ENCODE peak calls at places on chromosome 22, in five cellular contexts. L, U, O, W and A are unnamed samples.

GRCh38 chr22:39109361-39109760 is 12.3 kb downstream of the APOBEC3H start:
- DNase-seq in O (no peak), U (no peak), L (no peak), W (no peak), A (no peak)

GRCh38 chr22:48188211-48188845 is 1425.9 kb downstream of the TBC1D22A start:
- DNase-seq in O (no peak), L (no peak), U (no peak), W (no peak), A (no peak)

GRCh38 chr22:47310601-47311000 is 548.2 kb downstream of the TBC1D22A start:
- DNase-seq in L (no peak), W (peak; percentile 31), U (no peak), O (no peak), A (no peak)

GRCh38 chr22:40668611-40669390 is 10.5 kb upstream of the MCHR1 start:
- DNase-seq in U (no peak), L (no peak), O (no peak), W (peak; percentile 89), A (no peak)

GRCh38 chr22:44496305-44496704 is 1.7 kb downstream of the RTL6 start:
- DNase-seq in W (no peak), U (no peak), L (no peak), O (peak; percentile 64), A (peak; percentile 76)

GRCh38 chr22:16781074-16781763 is 44.0 kb downstream of the XKR3 start:
- DNase-seq in W (no peak), L (no peak), U (no peak), O (no peak), A (no peak)

GRCh38 chr22:19510919-19511341 is 13.3 kb downstream of the CLDN5 start:
- DNase-seq in U (no peak), O (no peak), W (no peak), L (no peak), A (no peak)

GRCh38 chr22:37517826-37518450 is 1.3 kb downstream of the CARD10 start:
- DNase-seq in U (no peak), L (no peak), O (no peak), W (no peak), A (no peak)

GRCh38 chr22:38335077-38335476 is 17.8 kb upstream of the CSNK1E start:
- DNase-seq in U (no peak), L (no peak), W (peak; percentile 49), O (no peak), A (no peak)

GRCh38 chr22:44732661-44733060 is 19.7 kb upstream of the ARHGAP8 start:
- DNase-seq in U (no peak), O (no peak), L (no peak), W (no peak), A (no peak)

GRCh38 chr22:50713571-50714056 is 24.4 kb upstream of the ACR start:
- DNase-seq in W (no peak), L (no peak), U (no peak), O (peak; percentile 62), A (peak; percentile 50)

GRCh38 chr22:39150848-39151215 is 1.6 kb downstream of the CBX7 start:
- DNase-seq in O (peak; percentile 62), W (no peak), L (no peak), U (no peak), A (peak; percentile 51)

GRCh38 chr22:37782340-37783168 is 25.2 kb upstream of the GCAT start:
- DNase-seq in O (no peak), U (no peak), L (no peak), W (peak; percentile 44), A (no peak)

GRCh38 chr22:50700387-50701075 is 27.9 kb downstream of the SHANK3 start:
- DNase-seq in U (no peak), O (peak; percentile 57), L (peak; percentile 96), W (no peak), A (peak; percentile 73)

GRCh38 chr22:37334859-37335818 is 52.8 kb downstream of the CYTH4 start:
- DNase-seq in O (no peak), L (no peak), U (no peak), W (no peak), A (no peak)

DNA sequence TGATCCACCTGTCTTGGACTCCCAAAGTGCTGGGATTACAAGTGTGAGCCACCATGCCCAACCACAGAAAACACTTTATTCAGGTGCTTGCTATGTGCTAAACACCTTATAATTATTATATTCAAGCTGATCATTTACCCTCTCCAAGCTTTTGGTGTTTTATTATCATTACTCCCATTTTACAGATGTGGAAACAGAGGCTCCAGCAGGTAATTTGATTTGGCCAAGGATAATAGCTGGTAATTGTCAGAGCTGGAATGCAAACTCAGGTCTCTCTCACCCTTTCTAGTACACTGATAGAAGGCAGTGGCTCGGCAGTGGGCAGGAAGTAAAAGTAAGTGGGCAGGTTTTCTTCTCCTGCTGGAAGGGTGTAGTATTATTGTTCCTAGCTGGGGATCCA is 3.8 kb upstream of the TPST2 start:
- DNase-seq in U (no peak), O (no peak), W (no peak), L (no peak), A (no peak)
- H3K4me3 ChIP-seq in U (no peak overlapping the region), O (no peak overlapping the region), W (no peak overlapping the region), L (no peak overlapping the region), A (no peak overlapping the region)

DNA sequence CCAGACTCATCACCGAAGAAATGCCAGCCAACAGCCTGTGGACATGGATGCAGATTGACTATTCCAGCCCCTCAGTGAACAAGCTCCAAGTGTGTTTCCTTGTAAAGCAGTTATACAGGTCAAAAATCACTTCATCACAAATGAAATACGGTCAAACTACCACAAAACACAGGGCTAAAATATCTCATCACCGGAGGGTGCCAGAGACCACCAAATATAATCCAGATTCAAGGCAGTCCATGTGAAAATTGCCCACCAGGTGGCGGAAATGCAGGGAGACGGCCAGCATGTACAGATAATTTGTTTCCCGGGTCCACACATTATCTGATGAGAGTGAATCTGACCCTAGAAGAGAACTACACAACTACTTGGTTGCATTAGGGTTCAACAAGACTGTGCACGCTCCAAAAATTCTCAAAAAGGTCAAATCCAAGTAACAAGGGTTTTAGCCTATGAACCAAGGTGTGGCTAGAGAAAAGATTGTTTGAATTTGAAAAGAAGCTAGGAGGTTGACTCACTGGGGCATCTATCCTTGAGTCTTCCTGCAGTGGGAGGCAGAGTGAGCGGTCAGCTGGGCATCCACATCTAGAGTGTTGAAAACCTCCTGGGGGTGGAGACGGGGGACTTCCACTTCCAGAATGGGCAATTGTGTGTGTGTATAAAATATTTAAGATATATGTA is 71.7 kb downstream of the IGLL5 start:
- DNase-seq in L (peak; percentile 77), W (peak; percentile 66), U (peak; percentile 87), O (peak; percentile 83), A (peak; percentile 86)
- TF ChIP-seq POLR2A in L (no peak), W (no peak), U (no peak), O (no peak), A (no peak)

GRCh38 chr22:25876871-25877270 is 134.9 kb downstream of the MYO18B start:
- DNase-seq in W (no peak), L (no peak), U (no peak), O (no peak), A (no peak)

GRCh38 chr22:25874327-25874726 is 132.3 kb downstream of the MYO18B start:
- DNase-seq in L (no peak), W (no peak), U (no peak), O (no peak), A (no peak)

GRCh38 chr22:25878933-25879332 is 136.9 kb downstream of the MYO18B start:
- DNase-seq in U (no peak), L (no peak), W (no peak), O (no peak), A (no peak)

GRCh38 chr22:25880524-25880923 is 138.5 kb downstream of the MYO18B start:
- DNase-seq in U (no peak), L (no peak), O (no peak), W (no peak), A (no peak)

GRCh38 chr22:25875461-25875860 is 133.5 kb downstream of the MYO18B start:
- DNase-seq in U (no peak), L (no peak), W (no peak), O (no peak), A (no peak)
- H3K4me1 ChIP-seq in U (no peaks in the 10 kb centered on the region), L (no peaks in the 10 kb centered on the region), W (no peaks in the 10 kb centered on the region), O (no peaks in the 10 kb centered on the region), A (no peaks in the 10 kb centered on the region)

GRCh38 chr22:46090051-46090591 is 60.2 kb upstream of the PPARA start:
- DNase-seq in W (no peak), O (peak; percentile 88), L (peak; percentile 84), U (no peak), A (peak; percentile 76)
- H3K4me3 ChIP-seq in W (no peak overlapping the region), O (no peak overlapping the region), L (no peak overlapping the region), U (no peak overlapping the region), A (no peak overlapping the region)

DNA sequence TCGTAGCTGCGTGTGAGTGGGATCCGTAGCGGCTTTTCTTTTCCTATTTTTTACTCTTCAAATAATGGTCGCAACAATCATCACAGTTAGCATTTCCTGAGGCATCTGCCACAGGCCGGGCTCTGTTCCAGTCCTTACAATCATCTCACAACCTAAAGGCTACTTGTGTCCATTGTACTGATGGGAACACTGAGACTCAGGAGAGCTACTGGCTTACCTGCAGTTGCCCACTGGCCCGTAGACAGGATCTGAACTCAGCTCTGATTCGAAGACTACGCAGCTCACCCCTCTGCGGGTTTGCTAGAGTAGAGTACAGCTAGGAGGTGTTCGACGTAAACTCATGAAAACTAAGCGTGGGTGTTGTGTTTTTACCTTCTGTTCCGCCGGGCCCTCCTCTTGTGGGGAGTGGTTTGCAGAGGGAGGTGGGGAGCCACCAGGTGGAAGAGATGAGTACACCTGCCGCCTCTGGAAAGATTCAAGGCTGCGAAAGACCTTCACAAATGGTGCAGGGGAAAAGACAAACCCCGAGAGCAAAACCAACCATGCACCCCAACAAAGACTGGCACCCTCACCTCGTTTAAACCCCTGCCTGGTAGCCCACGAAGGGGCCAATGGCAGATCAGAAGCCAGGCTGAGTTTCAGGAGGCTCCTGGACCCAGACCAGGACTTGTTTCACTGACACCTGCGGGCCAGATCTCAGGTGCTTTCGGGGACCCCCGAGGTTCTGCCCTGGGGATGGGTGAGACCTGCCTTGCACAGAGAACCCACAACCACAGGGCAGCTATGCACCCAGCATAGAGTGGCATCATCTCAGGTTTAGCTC is 18.3 kb upstream of the RFPL3 start:
- DNase-seq in U (no peak), W (no peak), L (peak; percentile 23), O (no peak), A (peak; percentile 54)
- TF ChIP-seq POLR2A in U (no peak), W (no peak), L (no peak), O (no peak), A (no peak)

DNA sequence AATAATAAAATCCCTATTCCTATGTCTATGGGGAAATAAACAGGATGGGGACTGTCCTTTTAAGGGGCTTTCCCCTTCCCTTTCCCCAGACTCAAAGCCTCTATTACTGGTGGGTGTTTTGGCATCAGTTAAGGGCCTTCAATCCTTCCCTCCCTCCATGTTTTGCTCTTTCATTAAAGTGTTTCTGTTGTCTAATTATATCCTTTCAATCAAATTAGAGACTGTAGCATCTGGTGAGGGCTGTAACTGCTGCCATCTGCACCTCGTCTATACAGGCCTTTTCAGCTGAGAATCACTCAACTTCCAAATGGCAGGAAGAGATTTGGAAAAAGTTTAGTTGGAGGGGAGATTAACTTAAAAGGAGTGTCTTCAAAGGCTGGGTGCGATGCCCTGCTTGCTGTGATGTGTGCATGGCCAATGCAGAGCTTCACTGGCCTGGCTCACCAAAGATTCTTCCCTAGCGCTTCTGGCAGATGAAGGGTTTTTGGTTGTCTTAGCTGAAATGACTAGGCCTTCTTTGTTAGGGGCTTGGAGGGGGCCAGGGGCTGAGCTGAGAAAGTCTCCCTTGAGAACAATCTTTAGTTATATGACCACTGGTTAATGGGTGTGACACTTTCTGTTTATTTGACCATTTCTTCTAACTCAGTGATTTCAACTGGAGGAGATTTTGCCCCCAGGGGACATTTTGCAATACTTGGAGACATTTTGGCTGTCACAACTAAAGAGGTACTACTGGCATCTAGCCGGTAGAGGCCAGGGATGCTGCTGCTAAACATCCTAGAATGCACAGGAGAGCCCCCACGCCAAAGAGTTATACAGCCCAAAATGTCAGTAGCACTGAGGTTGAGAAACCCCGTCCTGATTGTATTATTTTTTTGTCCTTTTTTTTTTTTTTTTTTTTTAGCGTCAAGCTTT is 7.5 kb downstream of the KREMEN1 start:
- DNase-seq in O (no peak), L (no peak), U (no peak), W (no peak), A (no peak)
- H3K4me1 ChIP-seq in O (peaks cover 4% of the 10 kb centered on the region), L (peaks cover 10% of the 10 kb centered on the region), U (peaks cover 40% of the 10 kb centered on the region), W (peaks cover 1% of the 10 kb centered on the region), A (peaks cover 23% of the 10 kb centered on the region)

GRCh38 chr22:17988800-17989513 is 35.4 kb downstream of the MICAL3 start:
- DNase-seq in U (no peak), L (no peak), W (no peak), O (no peak), A (no peak)
- H3K4me3 ChIP-seq in U (no peak overlapping the region), L (no peak overlapping the region), W (no peak overlapping the region), O (no peak overlapping the region), A (no peak overlapping the region)